ENCODE peak calls at places on chromosomes 6 and 20, in seven cellular contexts. E, O, Q, G, J, N and Z are unnamed samples.

GRCh38 chr20:31720486-31721407 is 1.9 kb downstream of the BCL2L1 start:
- DNase-seq in E (peak), O (peak), Q (no peak), G (no peak), J (no peak), N (no peak), Z (no peak)

GRCh38 chr20:38386004-38386403 is 39.7 kb downstream of the LBP start:
- DNase-seq in E (no peak), O (no peak), Q (no peak), G (no peak), J (no peak), N (no peak), Z (no peak)

GRCh38 chr20:22404609-22405170 is 179.7 kb downstream of the FOXA2 start:
- DNase-seq in E (no peak), O (peak), Q (no peak), G (no peak), J (no peak), N (no peak), Z (no peak)

GRCh38 chr6:4559281-4559875 is 216.8 kb upstream of the CDYL start:
- DNase-seq in E (no peak), O (no peak), Q (no peak), G (no peak), J (no peak), N (no peak), Z (no peak)

GRCh38 chr20:51335329-51335841 is 207.1 kb downstream of the NFATC2 start:
- DNase-seq in E (peak), O (peak), Q (no peak), G (peak), J (no peak), N (no peak), Z (no peak)

GRCh38 chr6:43540507-43540906 is 23.6 kb downstream of the POLR1C start:
- DNase-seq in E (no peak), O (no peak), Q (no peak), G (no peak), J (no peak), N (no peak), Z (no peak)

GRCh38 chr6:21022343-21023107 is 488.3 kb downstream of the CDKAL1 start:
- DNase-seq in E (no peak), O (peak), Q (peak), G (no peak), J (peak), N (no peak), Z (peak)

GRCh38 chr6:43699564-43700186 is 12.1 kb upstream of the MRPS18A start:
- DNase-seq in E (no peak), O (peak), Q (no peak), G (no peak), J (no peak), N (no peak), Z (no peak)

GRCh38 chr6:13733178-13733851 is 21.7 kb upstream of the RANBP9 start:
- DNase-seq in E (no peak), O (peak), Q (peak), G (no peak), J (no peak), N (peak), Z (peak)

GRCh38 chr6:166418691-166419143 is 36.0 kb upstream of the MPC1 start:
- DNase-seq in E (peak), O (no peak), Q (no peak), G (no peak), J (no peak), N (no peak), Z (no peak)

GRCh38 chr6:40573221-40573620 is 13.9 kb downstream of the LRFN2 start:
- DNase-seq in E (no peak), O (no peak), Q (no peak), G (no peak), J (no peak), N (no peak), Z (no peak)

GRCh38 chr20:18397090-18397489 is 69.7 kb downstream of the DZANK1 start:
- DNase-seq in E (no peak), O (no peak), Q (no peak), G (no peak), J (no peak), N (no peak), Z (no peak)

GRCh38 chr6:116446399-116446798 is 14.8 kb upstream of the CALHM6 start:
- DNase-seq in E (no peak), O (peak), Q (no peak), G (no peak), J (no peak), N (no peak), Z (no peak)

GRCh38 chr20:49646528-49646927 is 67.2 kb downstream of the B4GALT5 start:
- DNase-seq in E (no peak), O (no peak), Q (no peak), G (no peak), J (no peak), N (no peak), Z (no peak)

GRCh38 chr6:109229536-109229935 is 134.2 kb downstream of the CEP57L1 start:
- DNase-seq in E (no peak), O (peak), Q (no peak), G (no peak), J (peak), N (no peak), Z (no peak)

GRCh38 chr6:56046576-56046975 is 171.2 kb upstream of the BMP5 start:
- DNase-seq in E (no peak), O (peak), Q (no peak), G (no peak), J (no peak), N (peak), Z (no peak)

GRCh38 chr20:49482173-49482572 is 295 bp downstream of the KCNB1 start:
- DNase-seq in E (no peak), O (no peak), Q (no peak), G (no peak), J (no peak), N (no peak), Z (no peak)

GRCh38 chr6:56025785-56026184 is 150.4 kb upstream of the BMP5 start:
- DNase-seq in E (no peak), O (no peak), Q (no peak), G (no peak), J (no peak), N (no peak), Z (no peak)

GRCh38 chr6:121932071-121933009 is 467.1 kb upstream of the HSF2 start:
- DNase-seq in E (no peak), O (peak), Q (peak), G (peak), J (no peak), N (peak), Z (no peak)

GRCh38 chr6:57267586-57268293 is 45.6 kb upstream of the RAB23 start:
- DNase-seq in E (peak), O (peak), Q (peak), G (peak), J (peak), N (peak), Z (no peak)

GRCh38 chr6:36979343-36979742 is 6.7 kb downstream of the MTCH1 start:
- DNase-seq in E (no peak), O (peak), Q (no peak), G (no peak), J (no peak), N (peak), Z (no peak)

GRCh38 chr6:148239777-148240462 is 102.7 kb upstream of the SASH1 start:
- DNase-seq in E (no peak), O (no peak), Q (no peak), G (no peak), J (no peak), N (peak), Z (no peak)

GRCh38 chr20:47691632-47692031 is 93.6 kb downstream of the SULF2 start:
- DNase-seq in E (no peak), O (peak), Q (no peak), G (no peak), J (no peak), N (no peak), Z (no peak)

GRCh38 chr6:12064125-12064524 is 52.0 kb downstream of the HIVEP1 start:
- DNase-seq in E (no peak), O (peak), Q (no peak), G (no peak), J (no peak), N (no peak), Z (no peak)

GRCh38 chr6:26286168-26286854 is 78.7 kb upstream of the BTN3A2 start:
- DNase-seq in E (peak), O (peak), Q (peak), G (peak), J (no peak), N (peak), Z (peak)

GRCh38 chr20:50385733-50386640 is 124.2 kb upstream of the PTPN1 start:
- DNase-seq in E (peak), O (no peak), Q (no peak), G (no peak), J (no peak), N (no peak), Z (no peak)

GRCh38 chr6:12733876-12734275 is 17.3 kb downstream of the PHACTR1 start:
- DNase-seq in E (no peak), O (no peak), Q (no peak), G (no peak), J (no peak), N (no peak), Z (no peak)

GRCh38 chr6:162387723-162388382 is 339.7 kb downstream of the PRKN start:
- DNase-seq in E (no peak), O (no peak), Q (no peak), G (no peak), J (no peak), N (peak), Z (no peak)

GRCh38 chr6:36827261-36828079 is 11.8 kb downstream of the CPNE5 start:
- DNase-seq in E (no peak), O (peak), Q (no peak), G (no peak), J (no peak), N (peak), Z (no peak)

GRCh38 chr6:108966855-108967755 is 118.9 kb downstream of the ARMC2 start:
- DNase-seq in E (peak), O (peak), Q (no peak), G (no peak), J (no peak), N (peak), Z (no peak)

GRCh38 chr6:79158856-79159516 is 75.5 kb downstream of the HMGN3 start:
- DNase-seq in E (no peak), O (peak), Q (no peak), G (no peak), J (peak), N (no peak), Z (no peak)

GRCh38 chr20:41956316-41957050 is 338.3 kb upstream of the CHD6 start:
- DNase-seq in E (no peak), O (peak), Q (peak), G (no peak), J (peak), N (no peak), Z (no peak)

GRCh38 chr20:36361406-36361805 is 55.3 kb downstream of the DLGAP4 start:
- DNase-seq in E (no peak), O (no peak), Q (no peak), G (no peak), J (no peak), N (no peak), Z (no peak)

GRCh38 chr20:50278684-50279531 is 88.3 kb downstream of the CEBPB start:
- DNase-seq in E (no peak), O (no peak), Q (peak), G (no peak), J (peak), N (peak), Z (no peak)

GRCh38 chr6:135267085-135267484 is 86.0 kb downstream of the MYB start:
- DNase-seq in E (no peak), O (no peak), Q (no peak), G (no peak), J (no peak), N (no peak), Z (peak)

GRCh38 chr6:163298079-163298807 is 116.3 kb upstream of the QKI start:
- DNase-seq in E (no peak), O (no peak), Q (no peak), G (no peak), J (peak), N (no peak), Z (no peak)

GRCh38 chr6:23775127-23775526 is 350.9 kb upstream of the NRSN1 start:
- DNase-seq in E (no peak), O (no peak), Q (no peak), G (no peak), J (no peak), N (no peak), Z (no peak)

GRCh38 chr6:105204768-105205167 is 25.0 kb upstream of the POPDC3 start:
- DNase-seq in E (no peak), O (no peak), Q (no peak), G (no peak), J (no peak), N (no peak), Z (no peak)